ENCODE peak calls at places on chromosomes 4 and X, in eight cellular contexts. K, L, I, B, X, A, U and R are unnamed samples.

GRCh38 chrX:132676561-132677186 is 187.8 kb upstream of the MBNL3 start:
- DNase-seq in K (no peak), L (no peak), I (no peak), B (no peak), X (peak; percentile 2), A (no peak), U (no peak), R (no peak)

GRCh38 chr4:20529681-20530080 is 170.6 kb upstream of the PACRGL start:
- DNase-seq in K (no peak), L (no peak), I (no peak), B (no peak), X (no peak), A (no peak), U (no peak), R (no peak)

GRCh38 chr4:110823251-110823650 is 200.4 kb upstream of the PITX2 start:
- DNase-seq in K (no peak), L (peak; percentile 56), I (no peak), B (no peak), X (no peak), A (peak; percentile 89), U (no peak), R (no peak)

GRCh38 chrX:22088326-22088725 is 56.2 kb downstream of the PHEX start:
- DNase-seq in K (no peak), L (no peak), I (no peak), B (no peak), X (no peak), A (no peak), U (no peak), R (no peak)

GRCh38 chrX:150227873-150228272 is 135.2 kb upstream of the MAMLD1 start:
- DNase-seq in K (no peak), L (no peak), I (no peak), B (no peak), X (no peak), A (no peak), U (no peak), R (no peak)

GRCh38 chr4:73698217-73698616 is 42.2 kb upstream of the CXCL8 start:
- DNase-seq in K (no peak), L (peak; percentile 35), I (no peak), B (no peak), X (peak; percentile 90), A (peak; percentile 54), U (no peak), R (peak; percentile 81)

GRCh38 chrX:2500681-2501151 is at the start of the genes DHRSX and ZBED1:
- DNase-seq in K (peak; percentile 43), L (peak; percentile 48), I (peak; percentile 48), B (peak; percentile 84), X (no peak), A (no peak), U (no peak), R (peak; percentile 26)

GRCh38 chr4:107740381-107740780 is 20.3 kb upstream of the PAPSS1 start:
- DNase-seq in K (no peak), L (peak; percentile 18), I (no peak), B (no peak), X (peak; percentile 69), A (no peak), U (no peak), R (peak; percentile 57)

GRCh38 chr4:151717909-151718613 is 42.7 kb downstream of the GATB start:
- DNase-seq in K (no peak), L (no peak), I (no peak), B (no peak), X (no peak), A (peak; percentile 51), U (no peak), R (no peak)

GRCh38 chr4:158139086-158139485 is 33.7 kb downstream of the GASK1B start:
- DNase-seq in K (no peak), L (no peak), I (no peak), B (no peak), X (no peak), A (no peak), U (no peak), R (peak; percentile 20)

GRCh38 chr4:1401409-1402020 is 4.7 kb downstream of the NKX1-1 start:
- DNase-seq in K (no peak), L (no peak), I (no peak), B (no peak), X (no peak), A (no peak), U (no peak), R (no peak)

GRCh38 chr4:153075836-153076235 is 128.4 kb upstream of the TRIM2 start:
- DNase-seq in K (no peak), L (no peak), I (no peak), B (no peak), X (no peak), A (no peak), U (no peak), R (no peak)

GRCh38 chr4:149499726-149500125 is 315.9 kb downstream of the IQCM start:
- DNase-seq in K (no peak), L (no peak), I (no peak), B (no peak), X (no peak), A (no peak), U (no peak), R (no peak)

GRCh38 chr4:72895408-72895807 is 174.1 kb downstream of the COX18 start:
- DNase-seq in K (no peak), L (no peak), I (no peak), B (no peak), X (peak; percentile 31), A (no peak), U (no peak), R (no peak)

GRCh38 chrX:129612396-129612795 is 42.4 kb downstream of the APLN start:
- DNase-seq in K (no peak), L (no peak), I (no peak), B (no peak), X (no peak), A (no peak), U (no peak), R (no peak)

GRCh38 chrX:70084592-70084991 is 22.3 kb downstream of the OTUD6A start:
- DNase-seq in K (no peak), L (no peak), I (no peak), B (no peak), X (no peak), A (no peak), U (no peak), R (no peak)

GRCh38 chrX:6226646-6227444 is 1.8 kb downstream of the NLGN4X start:
- DNase-seq in K (no peak), L (no peak), I (no peak), B (peak; percentile 60), X (no peak), A (no peak), U (no peak), R (no peak)

GRCh38 chrX:14865201-14865600 is 7.7 kb downstream of the FANCB start:
- DNase-seq in K (no peak), L (no peak), I (no peak), B (no peak), X (peak; percentile 55), A (peak; percentile 7), U (no peak), R (peak; percentile 53)

GRCh38 chr4:87122252-87122651 is 98.2 kb downstream of the KLHL8 start:
- DNase-seq in K (no peak), L (peak; percentile 22), I (no peak), B (no peak), X (peak; percentile 63), A (no peak), U (no peak), R (peak; percentile 27)

DNA sequence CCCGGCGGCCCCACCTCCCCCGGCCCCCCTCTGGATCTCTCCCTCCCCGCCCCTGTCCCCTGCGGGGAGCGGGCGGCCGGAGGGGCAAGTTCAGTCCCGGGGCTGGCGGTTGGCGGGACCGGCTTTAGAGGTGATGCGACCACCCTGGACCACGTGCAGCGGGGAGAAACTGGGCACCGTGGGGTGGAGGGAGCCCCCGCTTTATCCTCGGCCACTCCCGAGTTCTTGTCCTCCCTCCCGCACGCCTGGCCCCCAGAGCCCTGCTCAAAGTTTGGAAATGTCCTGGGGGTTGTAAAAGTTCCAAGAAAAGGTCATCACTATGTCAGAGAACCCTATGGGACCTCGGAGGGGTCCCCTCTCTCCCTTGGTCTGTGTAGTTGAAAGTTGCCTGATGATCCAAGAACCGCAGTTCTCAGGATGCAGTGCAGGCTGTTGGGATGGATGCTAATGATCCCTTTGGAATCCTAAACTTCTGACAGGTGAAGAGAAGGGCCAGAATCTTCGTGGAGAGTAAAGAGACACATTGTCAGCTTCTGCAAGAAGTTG is 411 bp upstream of the VEGFC start:
- DNase-seq in K (no peak), L (no peak), I (no peak), B (no peak), X (no peak), A (no peak), U (no peak), R (no peak)
- TF ChIP-seq CTCF in K (no peak), L (no peak), I (no peak), B (no peak), X (no peak), A (no peak), U (no peak), R (no peak)

DNA sequence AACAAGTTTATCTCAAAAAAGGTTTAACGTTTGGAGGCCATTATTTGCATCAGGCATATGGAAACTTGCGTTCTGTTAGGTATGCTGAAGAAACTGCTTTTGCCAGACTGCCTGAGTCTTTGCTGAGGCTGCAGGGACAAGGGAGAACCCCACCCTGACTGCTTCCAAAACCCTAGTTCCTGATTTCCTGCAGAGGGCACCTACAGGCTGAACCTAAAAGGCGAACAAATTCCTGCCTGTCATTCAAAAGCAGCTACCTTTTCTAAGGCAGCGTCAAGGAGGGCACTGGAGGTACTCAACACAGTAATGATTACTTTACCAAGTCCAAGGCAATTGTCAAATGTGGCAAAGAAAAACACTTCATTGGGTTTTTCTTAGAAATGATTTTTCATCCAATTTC is 578 bp upstream of the CORIN start:
- DNase-seq in K (no peak), L (peak; percentile 19), I (no peak), B (no peak), X (no peak), A (no peak), U (no peak), R (no peak)
- H3K4me3 ChIP-seq in K (peak overlapping the region; percentile 69), L (no peak overlapping the region), I (no peak overlapping the region), B (no peak overlapping the region), X (no peak overlapping the region), A (no peak overlapping the region), U (no peak overlapping the region), R (no peak overlapping the region)

GRCh38 chrX:86171366-86171765 is 23.1 kb downstream of the DACH2 start:
- DNase-seq in K (no peak), L (peak; percentile 37), I (no peak), B (no peak), X (peak; percentile 78), A (peak; percentile 12), U (no peak), R (peak; percentile 6)
- TF ChIP-seq CTCF in K (no peak), L (peak; percentile 35), I (no peak), B (no peak), X (peak; percentile 66), A (peak; percentile 18), U (peak; percentile 67), R (no peak)

DNA sequence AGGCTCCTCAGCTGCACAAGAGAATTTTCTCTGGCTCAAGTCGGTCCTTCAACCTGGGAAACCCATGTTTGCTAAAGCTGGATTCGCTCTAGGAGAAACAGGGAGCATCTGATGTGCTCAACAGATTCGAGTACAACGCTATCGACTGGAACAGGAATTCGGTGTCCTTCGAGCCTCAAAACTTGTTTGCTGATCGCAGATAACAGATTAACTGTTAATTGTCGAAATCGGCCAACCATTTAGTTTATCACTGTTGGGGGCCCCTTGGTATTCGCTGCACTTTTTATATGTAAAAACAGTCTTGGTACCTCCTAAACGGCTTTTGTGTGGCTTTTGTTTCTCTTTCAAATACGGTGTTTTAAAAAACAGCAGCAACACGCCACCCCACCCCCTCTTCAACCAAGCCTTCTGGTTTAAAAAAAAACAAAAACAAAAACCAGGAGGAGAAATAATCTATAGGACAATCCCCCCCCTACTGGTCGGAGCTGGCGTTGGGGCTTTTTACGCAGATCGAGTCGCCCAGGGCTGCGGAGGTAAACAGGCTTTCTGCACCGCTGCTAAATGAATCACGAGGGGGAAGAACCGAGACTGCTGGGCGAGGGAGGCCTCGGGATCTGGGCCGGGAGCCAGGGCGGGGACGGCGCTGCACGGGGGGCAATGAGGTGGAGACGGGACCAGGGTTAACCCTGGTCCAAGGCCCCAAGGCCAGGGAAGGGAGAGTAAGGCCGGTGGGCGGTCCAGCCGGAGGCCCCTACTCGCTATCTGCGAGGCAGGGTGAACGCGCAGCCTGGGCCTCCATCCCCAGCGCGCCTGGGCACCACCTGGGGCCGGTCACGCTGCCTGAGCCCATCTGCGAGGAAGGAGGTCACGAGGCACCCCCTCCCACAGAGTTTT is 71.7 kb upstream of the BCOR start:
- DNase-seq in K (no peak), L (peak; percentile 84), I (peak; percentile 80), B (peak; percentile 66), X (peak; percentile 92), A (no peak), U (no peak), R (peak; percentile 84)
- H3K4me3 ChIP-seq in K (no peak overlapping the region), L (no peak overlapping the region), I (no peak overlapping the region), B (no peak overlapping the region), X (peak overlapping the region; percentile 24), A (no peak overlapping the region), U (no peak overlapping the region), R (no peak overlapping the region)